ENCODE peak calls at places on chromosomes 13 and 19, in seven cellular contexts. K is CD8-positive, alpha-beta T cell; R is uterus; B is thoracic aorta; L is transverse colon; T is HAP-1; A is upper lobe of left lung. S is an unnamed sample. For H3K36me3, the result is how much of the 10 kb centered on the place peaks cover.

GRCh38 chr19:56026769-56027168 is 40.2 kb downstream of the NLRP5 start:
- DNase-seq in K (no peak), R (no peak), B (no peak), L (no peak), T (no peak), A (no peak), S (no peak)

GRCh38 chr19:18483119-18483518 is 38.8 kb downstream of the ELL start:
- DNase-seq in K (no peak), R (no peak), B (no peak), L (no peak), T (no peak), A (no peak), S (no peak)

GRCh38 chr19:4067396-4068057 is 828 bp upstream of the ZBTB7A start:
- DNase-seq in K (peak), R (peak), B (no peak), L (no peak), T (no peak), A (peak), S (peak)

GRCh38 chr13:24050796-24051715 is 109.5 kb upstream of the SPATA13 start:
- DNase-seq in K (no peak), R (no peak), B (no peak), L (no peak), T (no peak), A (no peak), S (no peak)

GRCh38 chr19:41601771-41602170 is 25.1 kb downstream of the CEACAM4 start:
- DNase-seq in K (no peak), R (no peak), B (no peak), L (no peak), T (no peak), A (no peak), S (no peak)

GRCh38 chr13:73745190-73745589 is 389.0 kb downstream of the KLF12 start:
- DNase-seq in K (no peak), R (no peak), B (no peak), L (no peak), T (no peak), A (no peak), S (no peak)

GRCh38 chr19:49103331-49104085 is 10.7 kb upstream of the LIN7B start:
- DNase-seq in K (no peak), R (no peak), B (no peak), L (no peak), T (no peak), A (no peak), S (no peak)

GRCh38 chr19:31160346-31160926 is 188.8 kb downstream of the TSHZ3 start:
- DNase-seq in K (no peak), R (no peak), B (no peak), L (no peak), T (no peak), A (no peak), S (no peak)

GRCh38 chr13:47146991-47147783 is 250.3 kb upstream of the HTR2A start:
- DNase-seq in K (no peak), R (no peak), B (no peak), L (no peak), T (no peak), A (no peak), S (no peak)

GRCh38 chr19:33399745-33400681 is 26.5 kb downstream of the CEBPG start:
- DNase-seq in K (no peak), R (no peak), B (no peak), L (peak), T (no peak), A (no peak), S (no peak)

GRCh38 chr19:6378036-6378435 is 2.3 kb upstream of the PSPN start:
- DNase-seq in K (no peak), R (peak), B (no peak), L (no peak), T (no peak), A (no peak), S (no peak)

DNA sequence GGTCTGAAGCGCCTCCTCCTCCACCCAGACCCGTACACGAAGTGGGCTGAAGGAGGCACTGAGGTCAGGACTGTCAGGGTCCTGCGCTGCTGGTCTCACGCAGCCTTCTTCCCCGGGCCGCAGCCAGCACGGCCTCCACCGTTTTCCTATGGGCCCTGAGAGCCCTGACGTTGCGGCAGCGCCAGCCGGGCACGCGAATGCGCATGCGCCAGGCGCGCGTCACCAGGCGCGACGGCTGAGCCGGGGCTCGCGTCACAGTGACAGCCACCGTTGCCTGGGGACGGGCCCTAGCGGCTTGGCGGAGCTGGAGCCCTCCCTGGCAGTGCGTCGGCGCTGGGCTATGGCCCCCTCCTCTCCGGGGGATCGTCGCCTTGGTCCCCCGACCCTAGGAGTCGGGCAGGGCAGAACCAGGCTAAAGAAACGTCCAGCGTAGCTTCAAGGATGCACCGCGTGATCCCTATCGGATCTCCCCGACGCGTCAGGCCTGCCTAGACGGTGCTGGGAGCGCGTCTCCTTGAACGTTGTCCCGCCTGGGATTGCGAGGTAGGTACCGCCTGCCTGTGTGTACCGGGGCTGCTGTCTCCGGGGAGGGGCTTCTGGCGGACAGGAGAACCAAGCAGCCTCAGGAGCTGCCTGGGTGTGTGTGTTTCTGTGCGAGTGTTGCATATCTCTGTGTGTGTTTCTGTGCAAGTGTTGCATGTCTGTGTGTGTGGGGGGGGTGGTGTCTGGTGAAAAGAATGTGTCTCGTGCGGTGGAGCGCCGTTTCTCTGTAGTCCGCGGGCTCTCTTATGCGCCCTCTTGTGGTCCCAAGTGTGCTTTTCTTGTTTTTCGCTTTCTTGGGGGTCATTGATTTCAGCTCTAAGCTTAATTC is 43.2 kb downstream of the ZNF571 start:
- DNase-seq in K (peak), R (no peak), B (no peak), L (peak), T (no peak), A (no peak), S (peak)
- H3K4me3 ChIP-seq in K (peak), R (no peak), B (peak), L (peak), T (no peak), A (peak), S (peak)

GRCh38 chr19:23384858-23385257 is 10.4 kb downstream of the ZNF91 start:
- DNase-seq in K (no peak), R (no peak), B (no peak), L (no peak), T (no peak), A (no peak), S (no peak)
- H3K36me3 ChIP-seq in K (under half), R (under half), B (under half), L (under half), T (half or more), A (under half), S (half or more)

DNA sequence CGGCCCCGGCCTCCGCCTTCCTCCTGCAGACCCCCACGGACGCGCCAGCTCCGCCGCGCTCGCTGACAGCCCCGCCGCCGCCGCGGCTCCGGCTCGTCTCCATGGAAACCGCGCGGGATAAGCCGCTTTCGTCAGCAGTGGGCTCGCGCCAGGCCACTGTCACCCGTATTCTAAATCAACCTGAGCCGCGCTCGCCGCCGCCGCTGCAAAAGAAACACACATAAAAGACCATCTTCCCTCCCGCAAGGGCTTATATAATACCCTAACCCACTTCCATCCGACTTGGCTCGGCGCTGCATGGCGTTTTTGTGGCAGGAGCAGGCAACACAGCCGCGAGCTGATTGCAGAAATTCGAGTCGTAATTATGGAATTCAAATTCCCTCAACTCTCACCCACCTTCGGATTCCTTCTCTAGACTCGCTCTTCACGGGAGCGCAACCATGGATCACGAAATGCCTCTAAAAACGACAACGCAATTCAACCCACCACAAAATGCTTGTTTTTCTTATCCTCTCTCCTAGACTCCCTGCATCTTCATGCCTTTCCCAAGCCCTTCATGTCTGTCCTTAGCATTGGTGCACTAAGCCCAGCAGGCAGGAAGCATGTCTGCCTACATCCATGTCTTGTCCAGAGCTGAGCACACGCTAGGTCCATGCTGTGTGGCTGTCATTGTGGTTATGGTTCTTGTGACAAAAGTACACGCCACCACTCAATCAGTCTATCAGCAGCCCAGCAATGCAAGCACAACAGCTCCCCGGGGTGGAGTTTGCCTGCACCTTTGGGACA is at the start of gene AMER2:
- DNase-seq in K (no peak), R (peak), B (no peak), L (peak), T (peak), A (no peak), S (no peak)
- H3K4me3 ChIP-seq in K (no peak), R (no peak), B (peak), L (peak), T (peak), A (peak), S (peak)

GRCh38 chr13:49213997-49214916 is 5.9 kb upstream of the MLNR start:
- DNase-seq in K (no peak), R (no peak), B (no peak), L (no peak), T (no peak), A (no peak), S (no peak)

GRCh38 chr13:49210114-49210513 is 10.0 kb upstream of the MLNR start:
- DNase-seq in K (no peak), R (no peak), B (no peak), L (no peak), T (no peak), A (no peak), S (no peak)

GRCh38 chr13:49208619-49209018 is 11.5 kb upstream of the MLNR start:
- DNase-seq in K (no peak), R (no peak), B (no peak), L (no peak), T (no peak), A (no peak), S (no peak)

GRCh38 chr13:49213539-49213938 is 6.6 kb upstream of the MLNR start:
- DNase-seq in K (no peak), R (no peak), B (no peak), L (no peak), T (no peak), A (no peak), S (no peak)

GRCh38 chr13:49210669-49211068 is 9.5 kb upstream of the MLNR start:
- DNase-seq in K (no peak), R (no peak), B (no peak), L (no peak), T (no peak), A (no peak), S (no peak)
- H3K36me3 ChIP-seq in K (under half), R (under half), B (under half), L (under half), T (under half), A (under half), S (under half)

GRCh38 chr19:19591133-19591825 is 27.2 kb downstream of the PBX4 start:
- DNase-seq in K (peak), R (no peak), B (no peak), L (peak), T (no peak), A (peak), S (peak)
- H3K4me3 ChIP-seq in K (no peak), R (no peak), B (no peak), L (no peak), T (no peak), A (no peak), S (no peak)

DNA sequence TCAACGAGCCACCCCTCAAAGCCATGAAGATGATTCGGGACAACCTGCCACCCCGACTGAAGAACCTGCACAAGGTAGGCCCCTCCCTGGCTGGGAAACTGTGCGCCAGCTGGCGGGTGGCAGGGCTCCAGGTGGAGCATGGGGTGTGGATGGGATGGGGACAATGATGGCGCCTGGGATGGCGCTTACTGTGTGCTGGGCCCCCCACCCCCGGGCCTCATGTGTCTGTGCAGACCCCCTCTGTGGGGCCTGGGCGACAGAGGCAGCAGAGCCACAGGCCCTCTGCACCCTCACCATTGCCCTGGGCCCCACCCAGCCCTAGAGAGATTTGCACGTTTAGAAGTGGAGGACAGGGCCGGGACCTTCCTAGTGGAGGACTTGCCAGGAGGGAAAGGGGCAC is 19.0 kb upstream of the NCCRP1 start:
- DNase-seq in K (no peak), R (no peak), B (no peak), L (no peak), T (no peak), A (no peak), S (no peak)
- H3K36me3 ChIP-seq in K (under half), R (under half), B (under half), L (under half), T (under half), A (half or more), S (under half)

GRCh38 chr19:37998801-37999308 is 91.8 kb downstream of the SIPA1L3 start:
- DNase-seq in K (no peak), R (no peak), B (no peak), L (no peak), T (no peak), A (no peak), S (no peak)

GRCh38 chr19:38003427-38004099 is 96.6 kb downstream of the SIPA1L3 start:
- DNase-seq in K (no peak), R (peak), B (peak), L (peak), T (peak), A (peak), S (no peak)

GRCh38 chr19:38001158-38001781 is 94.3 kb downstream of the SIPA1L3 start:
- DNase-seq in K (no peak), R (no peak), B (no peak), L (no peak), T (no peak), A (no peak), S (no peak)

GRCh38 chr19:37997911-37998344 is 90.9 kb downstream of the SIPA1L3 start:
- DNase-seq in K (no peak), R (no peak), B (no peak), L (no peak), T (no peak), A (no peak), S (no peak)

GRCh38 chr19:37999309-38000213 is 92.6 kb downstream of the SIPA1L3 start:
- DNase-seq in K (no peak), R (no peak), B (no peak), L (no peak), T (no peak), A (peak), S (no peak)
- H3K4me3 ChIP-seq in K (no peak), R (no peak), B (no peak), L (no peak), T (no peak), A (no peak), S (no peak)

GRCh38 chr19:11046608-11047354 is 42.5 kb upstream of the LDLR start:
- DNase-seq in K (no peak), R (no peak), B (no peak), L (no peak), T (no peak), A (no peak), S (no peak)
- H3K36me3 ChIP-seq in K (under half), R (under half), B (under half), L (under half), T (under half), A (under half), S (under half)

GRCh38 chr19:32254128-32254527 is 91.3 kb upstream of the ZNF507 start:
- DNase-seq in K (no peak), R (no peak), B (no peak), L (no peak), T (no peak), A (no peak), S (no peak)

GRCh38 chr19:32255566-32256295 is 89.7 kb upstream of the ZNF507 start:
- DNase-seq in K (no peak), R (no peak), B (no peak), L (no peak), T (no peak), A (no peak), S (no peak)

GRCh38 chr19:32256341-32256975 is 89.0 kb upstream of the ZNF507 start:
- DNase-seq in K (no peak), R (no peak), B (no peak), L (no peak), T (no peak), A (no peak), S (no peak)

GRCh38 chr19:32257326-32258073 is 87.9 kb upstream of the ZNF507 start:
- DNase-seq in K (no peak), R (no peak), B (no peak), L (no peak), T (no peak), A (no peak), S (no peak)

DNA sequence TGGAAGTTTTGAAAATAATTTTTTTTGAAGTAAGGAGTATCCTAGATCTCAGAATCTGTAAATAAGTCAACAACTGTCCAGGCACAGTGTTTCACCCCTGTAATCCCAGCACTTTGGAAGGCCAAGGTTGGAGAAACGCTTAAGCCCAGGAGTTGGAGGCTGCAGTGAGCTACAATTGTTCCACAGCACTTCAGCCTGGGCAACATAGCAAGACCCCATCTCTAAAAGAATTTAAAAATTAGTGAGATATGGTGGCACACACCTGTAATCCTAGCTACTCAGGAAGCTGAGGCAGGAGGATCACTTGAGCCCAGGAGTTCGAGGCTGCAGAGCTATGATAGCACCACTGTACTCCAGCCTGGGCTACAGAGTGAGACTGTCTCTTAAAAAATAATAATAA is 87.2 kb upstream of the ZNF507 start:
- DNase-seq in K (no peak), R (no peak), B (no peak), L (no peak), T (no peak), A (no peak), S (no peak)
- H3K4me3 ChIP-seq in K (no peak), R (no peak), B (no peak), L (no peak), T (no peak), A (no peak), S (no peak)

S was measured in effector memory CD4-positive, alpha-beta T cell.